ENCODE peak calls at places on chromosomes 6 and 20, in five cellular contexts. One of them, this sample, is unnamed.

GRCh38 chr6:5626727-5627426 is 365.6 kb downstream of the FARS2 start:
- DNase-seq in upper lobe of right lung: no peak
- DNase-seq in SJCRH30: no peak
- DNase-seq in mammary epithelial cell: no peak
- DNase-seq in effector memory CD4-positive, alpha-beta T cell: no peak
- DNase-seq in this sample: no peak

GRCh38 chr6:160455484-160456213 is 107.5 kb downstream of the SLC22A3 start:
- DNase-seq in mammary epithelial cell: peak
- DNase-seq in upper lobe of right lung: peak
- DNase-seq in SJCRH30: peak
- DNase-seq in effector memory CD4-positive, alpha-beta T cell: peak
- DNase-seq in this sample: peak

GRCh38 chr6:46090115-46091079 is 39.4 kb upstream of the ENPP4 start:
- DNase-seq in upper lobe of right lung: peak
- DNase-seq in SJCRH30: peak
- DNase-seq in mammary epithelial cell: peak
- DNase-seq in effector memory CD4-positive, alpha-beta T cell: peak
- DNase-seq in this sample: peak

GRCh38 chr20:25051386-25052155 is 6.4 kb downstream of the ACSS1 start:
- DNase-seq in SJCRH30: no peak
- DNase-seq in effector memory CD4-positive, alpha-beta T cell: no peak
- DNase-seq in upper lobe of right lung: no peak
- DNase-seq in mammary epithelial cell: no peak
- DNase-seq in this sample: no peak

GRCh38 chr20:62133864-62134263 is 9.3 kb downstream of the PSMA7 start:
- DNase-seq in mammary epithelial cell: no peak
- DNase-seq in upper lobe of right lung: no peak
- DNase-seq in SJCRH30: no peak
- DNase-seq in effector memory CD4-positive, alpha-beta T cell: no peak
- DNase-seq in this sample: no peak

GRCh38 chr6:17583811-17584210 is 16.3 kb upstream of the FAM8A1 start:
- DNase-seq in upper lobe of right lung: no peak
- DNase-seq in mammary epithelial cell: no peak
- DNase-seq in effector memory CD4-positive, alpha-beta T cell: no peak
- DNase-seq in SJCRH30: peak
- DNase-seq in this sample: no peak

GRCh38 chr20:49658508-49658907 is 55.2 kb downstream of the B4GALT5 start:
- DNase-seq in mammary epithelial cell: no peak
- DNase-seq in upper lobe of right lung: no peak
- DNase-seq in SJCRH30: no peak
- DNase-seq in effector memory CD4-positive, alpha-beta T cell: no peak
- DNase-seq in this sample: no peak

GRCh38 chr6:31476515-31477139 is 21.3 kb upstream of the MICB start:
- DNase-seq in SJCRH30: no peak
- DNase-seq in upper lobe of right lung: no peak
- DNase-seq in mammary epithelial cell: no peak
- DNase-seq in effector memory CD4-positive, alpha-beta T cell: no peak
- DNase-seq in this sample: no peak

GRCh38 chr6:159978291-159979135 is 9.6 kb downstream of the IGF2R start:
- DNase-seq in SJCRH30: no peak
- DNase-seq in upper lobe of right lung: no peak
- DNase-seq in mammary epithelial cell: no peak
- DNase-seq in effector memory CD4-positive, alpha-beta T cell: peak
- DNase-seq in this sample: no peak

GRCh38 chr6:51199272-51199671 is 380.6 kb downstream of the TFAP2B start:
- DNase-seq in effector memory CD4-positive, alpha-beta T cell: no peak
- DNase-seq in mammary epithelial cell: no peak
- DNase-seq in upper lobe of right lung: no peak
- DNase-seq in SJCRH30: peak
- DNase-seq in this sample: no peak

GRCh38 chr20:888057-888456 is 28.1 kb downstream of the ANGPT4 start:
- DNase-seq in upper lobe of right lung: no peak
- DNase-seq in SJCRH30: no peak
- DNase-seq in mammary epithelial cell: no peak
- DNase-seq in effector memory CD4-positive, alpha-beta T cell: no peak
- DNase-seq in this sample: no peak

GRCh38 chr20:49999329-49999728 is 16.5 kb downstream of the SNAI1 start:
- DNase-seq in upper lobe of right lung: no peak
- DNase-seq in effector memory CD4-positive, alpha-beta T cell: no peak
- DNase-seq in SJCRH30: no peak
- DNase-seq in mammary epithelial cell: no peak
- DNase-seq in this sample: no peak

GRCh38 chr20:23242556-23243180 is 107.9 kb upstream of the NXT1 start:
- DNase-seq in mammary epithelial cell: no peak
- DNase-seq in effector memory CD4-positive, alpha-beta T cell: no peak
- DNase-seq in SJCRH30: peak
- DNase-seq in upper lobe of right lung: peak
- DNase-seq in this sample: no peak

GRCh38 chr20:23435675-23436539 is 3.6 kb upstream of the CSTL1 start:
- DNase-seq in SJCRH30: no peak
- DNase-seq in mammary epithelial cell: no peak
- DNase-seq in upper lobe of right lung: no peak
- DNase-seq in effector memory CD4-positive, alpha-beta T cell: no peak
- DNase-seq in this sample: peak

GRCh38 chr6:169957351-169957963 is 206.0 kb downstream of the ERMARD start:
- DNase-seq in effector memory CD4-positive, alpha-beta T cell: no peak
- DNase-seq in SJCRH30: no peak
- DNase-seq in mammary epithelial cell: no peak
- DNase-seq in upper lobe of right lung: peak
- DNase-seq in this sample: no peak

GRCh38 chr6:26215200-26216014 is 128.2 kb downstream of the HFE start:
- DNase-seq in upper lobe of right lung: no peak
- DNase-seq in effector memory CD4-positive, alpha-beta T cell: no peak
- DNase-seq in SJCRH30: peak
- DNase-seq in mammary epithelial cell: peak
- DNase-seq in this sample: no peak

GRCh38 chr6:156864557-156864956 is 87.4 kb downstream of the ARID1B start:
- DNase-seq in SJCRH30: no peak
- DNase-seq in upper lobe of right lung: no peak
- DNase-seq in effector memory CD4-positive, alpha-beta T cell: no peak
- DNase-seq in mammary epithelial cell: peak
- DNase-seq in this sample: no peak

GRCh38 chr6:169702640-169703246 is 817 bp downstream of the C6orf120 start:
- DNase-seq in effector memory CD4-positive, alpha-beta T cell: peak
- DNase-seq in SJCRH30: no peak
- DNase-seq in upper lobe of right lung: peak
- DNase-seq in mammary epithelial cell: no peak
- DNase-seq in this sample: peak

GRCh38 chr6:134520181-134521115 is 202.5 kb upstream of the SGK1 start:
- DNase-seq in upper lobe of right lung: no peak
- DNase-seq in SJCRH30: no peak
- DNase-seq in mammary epithelial cell: peak
- DNase-seq in effector memory CD4-positive, alpha-beta T cell: no peak
- DNase-seq in this sample: no peak

GRCh38 chr6:42519779-42520178 is 44.0 kb upstream of the UBR2 start:
- DNase-seq in mammary epithelial cell: no peak
- DNase-seq in SJCRH30: no peak
- DNase-seq in upper lobe of right lung: no peak
- DNase-seq in effector memory CD4-positive, alpha-beta T cell: no peak
- DNase-seq in this sample: no peak

GRCh38 chr6:63941747-63942470 is 306.3 kb downstream of the PHF3 start:
- DNase-seq in mammary epithelial cell: peak
- DNase-seq in SJCRH30: no peak
- DNase-seq in effector memory CD4-positive, alpha-beta T cell: no peak
- DNase-seq in upper lobe of right lung: no peak
- DNase-seq in this sample: no peak

GRCh38 chr6:155444120-155444917 is 11.3 kb downstream of the NOX3 start:
- DNase-seq in mammary epithelial cell: peak
- DNase-seq in effector memory CD4-positive, alpha-beta T cell: no peak
- DNase-seq in SJCRH30: no peak
- DNase-seq in upper lobe of right lung: no peak
- DNase-seq in this sample: no peak

GRCh38 chr6:150025201-150025917 is at the start of gene RAET1L:
- DNase-seq in SJCRH30: no peak
- DNase-seq in effector memory CD4-positive, alpha-beta T cell: no peak
- DNase-seq in upper lobe of right lung: no peak
- DNase-seq in mammary epithelial cell: peak
- DNase-seq in this sample: peak

GRCh38 chr6:113674075-113674474 is 183.1 kb upstream of the MARCKS start:
- DNase-seq in effector memory CD4-positive, alpha-beta T cell: no peak
- DNase-seq in SJCRH30: no peak
- DNase-seq in upper lobe of right lung: no peak
- DNase-seq in mammary epithelial cell: no peak
- DNase-seq in this sample: peak

GRCh38 chr6:130967502-130968469 is 95.3 kb downstream of the EPB41L2 start:
- DNase-seq in mammary epithelial cell: no peak
- DNase-seq in effector memory CD4-positive, alpha-beta T cell: no peak
- DNase-seq in SJCRH30: no peak
- DNase-seq in upper lobe of right lung: no peak
- DNase-seq in this sample: no peak

GRCh38 chr6:128696651-128697391 is 176.4 kb upstream of the PTPRK start:
- DNase-seq in SJCRH30: no peak
- DNase-seq in upper lobe of right lung: no peak
- DNase-seq in effector memory CD4-positive, alpha-beta T cell: no peak
- DNase-seq in mammary epithelial cell: peak
- DNase-seq in this sample: no peak

GRCh38 chr6:115594894-115595293 is 465.8 kb downstream of the FRK start:
- DNase-seq in mammary epithelial cell: no peak
- DNase-seq in upper lobe of right lung: no peak
- DNase-seq in effector memory CD4-positive, alpha-beta T cell: no peak
- DNase-seq in SJCRH30: no peak
- DNase-seq in this sample: no peak

GRCh38 chr6:152277826-152278247 is 359.3 kb downstream of the SYNE1 start:
- DNase-seq in mammary epithelial cell: no peak
- DNase-seq in effector memory CD4-positive, alpha-beta T cell: no peak
- DNase-seq in upper lobe of right lung: no peak
- DNase-seq in SJCRH30: peak
- DNase-seq in this sample: peak

GRCh38 chr6:164085552-164086325 is 671.2 kb downstream of the QKI start:
- DNase-seq in effector memory CD4-positive, alpha-beta T cell: no peak
- DNase-seq in mammary epithelial cell: no peak
- DNase-seq in upper lobe of right lung: no peak
- DNase-seq in SJCRH30: peak
- DNase-seq in this sample: no peak

GRCh38 chr6:153568601-153569000 is 437.5 kb upstream of the RGS17 start:
- DNase-seq in mammary epithelial cell: no peak
- DNase-seq in effector memory CD4-positive, alpha-beta T cell: no peak
- DNase-seq in SJCRH30: no peak
- DNase-seq in upper lobe of right lung: no peak
- DNase-seq in this sample: no peak

GRCh38 chr6:136921521-136921935 is 573 bp upstream of the SLC35D3 start:
- DNase-seq in mammary epithelial cell: no peak
- DNase-seq in upper lobe of right lung: no peak
- DNase-seq in effector memory CD4-positive, alpha-beta T cell: no peak
- DNase-seq in SJCRH30: no peak
- DNase-seq in this sample: no peak

GRCh38 chr6:108263371-108263770 is 2.5 kb upstream of the SNX3 start:
- DNase-seq in effector memory CD4-positive, alpha-beta T cell: no peak
- DNase-seq in SJCRH30: no peak
- DNase-seq in mammary epithelial cell: no peak
- DNase-seq in upper lobe of right lung: no peak
- DNase-seq in this sample: no peak

GRCh38 chr6:108254436-108255410 is 6.1 kb downstream of the SNX3 start:
- DNase-seq in mammary epithelial cell: no peak
- DNase-seq in upper lobe of right lung: no peak
- DNase-seq in effector memory CD4-positive, alpha-beta T cell: no peak
- DNase-seq in SJCRH30: no peak
- DNase-seq in this sample: no peak

GRCh38 chr6:108260809-108261569 is at the start of gene SNX3:
- DNase-seq in SJCRH30: peak
- DNase-seq in mammary epithelial cell: peak
- DNase-seq in effector memory CD4-positive, alpha-beta T cell: peak
- DNase-seq in upper lobe of right lung: peak
- DNase-seq in this sample: peak

GRCh38 chr6:108260126-108260808 is 573 bp downstream of the SNX3 start:
- DNase-seq in upper lobe of right lung: peak
- DNase-seq in mammary epithelial cell: peak
- DNase-seq in effector memory CD4-positive, alpha-beta T cell: no peak
- DNase-seq in SJCRH30: peak
- DNase-seq in this sample: no peak
- H3K4me3 ChIP-seq in upper lobe of right lung: peak
- H3K4me3 ChIP-seq in mammary epithelial cell: peak
- H3K4me3 ChIP-seq in effector memory CD4-positive, alpha-beta T cell: peak
- H3K4me3 ChIP-seq in SJCRH30: peak
- H3K4me3 ChIP-seq in this sample: peak

GRCh38 chr6:139388384-139388783 is 13.9 kb upstream of the CITED2 start:
- DNase-seq in effector memory CD4-positive, alpha-beta T cell: no peak
- DNase-seq in mammary epithelial cell: no peak
- DNase-seq in SJCRH30: no peak
- DNase-seq in upper lobe of right lung: no peak
- DNase-seq in this sample: no peak

GRCh38 chr6:139392834-139393233 is 18.4 kb upstream of the CITED2 start:
- DNase-seq in mammary epithelial cell: no peak
- DNase-seq in SJCRH30: no peak
- DNase-seq in upper lobe of right lung: no peak
- DNase-seq in effector memory CD4-positive, alpha-beta T cell: no peak
- DNase-seq in this sample: no peak

GRCh38 chr6:139394027-139394649 is 19.7 kb upstream of the CITED2 start:
- DNase-seq in SJCRH30: no peak
- DNase-seq in effector memory CD4-positive, alpha-beta T cell: no peak
- DNase-seq in upper lobe of right lung: no peak
- DNase-seq in mammary epithelial cell: no peak
- DNase-seq in this sample: no peak

GRCh38 chr6:139391709-139392108 is 17.3 kb upstream of the CITED2 start:
- DNase-seq in upper lobe of right lung: no peak
- DNase-seq in effector memory CD4-positive, alpha-beta T cell: no peak
- DNase-seq in mammary epithelial cell: no peak
- DNase-seq in SJCRH30: no peak
- DNase-seq in this sample: no peak

GRCh38 chr6:139390447-139390846 is 16.0 kb upstream of the CITED2 start:
- DNase-seq in mammary epithelial cell: no peak
- DNase-seq in SJCRH30: no peak
- DNase-seq in effector memory CD4-positive, alpha-beta T cell: no peak
- DNase-seq in upper lobe of right lung: no peak
- DNase-seq in this sample: no peak
- H3K27ac ChIP-seq in mammary epithelial cell: no peak
- H3K27ac ChIP-seq in SJCRH30: no peak
- H3K27ac ChIP-seq in effector memory CD4-positive, alpha-beta T cell: no peak
- H3K27ac ChIP-seq in upper lobe of right lung: no peak
- H3K27ac ChIP-seq in this sample: no peak

GRCh38 chr6:52993461-52993860 is 1.6 kb downstream of the GSTA4 start:
- DNase-seq in effector memory CD4-positive, alpha-beta T cell: no peak
- DNase-seq in SJCRH30: no peak
- DNase-seq in mammary epithelial cell: no peak
- DNase-seq in upper lobe of right lung: no peak
- DNase-seq in this sample: no peak
- H3K4me3 ChIP-seq in effector memory CD4-positive, alpha-beta T cell: no peak
- H3K4me3 ChIP-seq in SJCRH30: peak
- H3K4me3 ChIP-seq in mammary epithelial cell: peak
- H3K4me3 ChIP-seq in upper lobe of right lung: peak
- H3K4me3 ChIP-seq in this sample: no peak

GRCh38 chr20:43725666-43726065 is 1.1 kb downstream of the GTSF1L start:
- DNase-seq in effector memory CD4-positive, alpha-beta T cell: no peak
- DNase-seq in upper lobe of right lung: no peak
- DNase-seq in SJCRH30: no peak
- DNase-seq in mammary epithelial cell: no peak
- DNase-seq in this sample: no peak

GRCh38 chr20:43727980-43728590 is 1.3 kb upstream of the GTSF1L start:
- DNase-seq in SJCRH30: no peak
- DNase-seq in upper lobe of right lung: no peak
- DNase-seq in effector memory CD4-positive, alpha-beta T cell: no peak
- DNase-seq in mammary epithelial cell: no peak
- DNase-seq in this sample: no peak

GRCh38 chr20:43726333-43726732 is 469 bp downstream of the GTSF1L start:
- DNase-seq in SJCRH30: no peak
- DNase-seq in effector memory CD4-positive, alpha-beta T cell: no peak
- DNase-seq in upper lobe of right lung: no peak
- DNase-seq in mammary epithelial cell: no peak
- DNase-seq in this sample: no peak

GRCh38 chr20:43728686-43729255 is 2.0 kb upstream of the GTSF1L start:
- DNase-seq in mammary epithelial cell: no peak
- DNase-seq in SJCRH30: no peak
- DNase-seq in effector memory CD4-positive, alpha-beta T cell: no peak
- DNase-seq in upper lobe of right lung: no peak
- DNase-seq in this sample: no peak

GRCh38 chr20:43726811-43727338 is at the start of gene GTSF1L:
- DNase-seq in mammary epithelial cell: no peak
- DNase-seq in upper lobe of right lung: no peak
- DNase-seq in effector memory CD4-positive, alpha-beta T cell: no peak
- DNase-seq in SJCRH30: peak
- DNase-seq in this sample: no peak
- H3K27ac ChIP-seq in mammary epithelial cell: no peak
- H3K27ac ChIP-seq in upper lobe of right lung: no peak
- H3K27ac ChIP-seq in effector memory CD4-positive, alpha-beta T cell: no peak
- H3K27ac ChIP-seq in SJCRH30: no peak
- H3K27ac ChIP-seq in this sample: peak

This sample was measured in right lobe of liver.